ENCODE peak calls at places on chromosome 12, in seven cellular contexts. B is DMS153; H is MV-4-11; Z is AG10803; C is activated T-helper 1 cell treated with anti-CD3 and anti-CD28 coated beads, Interleukin-2, amount 50 U/mL, for 16 hours; W is activated CD8-positive, alpha-beta memory T cell treated with anti-CD3 and anti-CD28 coated beads for 4 hours; E is gastrocnemius medialis. V is an unnamed sample.

GRCh38 chr12:57452181-57452936 is 2.7 kb upstream of the INHBE start:
- DNase-seq in B (no peak), H (peak; percentile 84), Z (peak; percentile 87), C (no peak), W (no peak), E (peak; percentile 74), V (no peak)

GRCh38 chr12:83945871-83946270 is 966.7 kb downstream of the SLC6A15 start:
- DNase-seq in B (no peak), H (no peak), Z (peak; percentile 53), C (no peak), W (no peak), E (no peak), V (no peak)

GRCh38 chr12:64187370-64187769 is 34.7 kb downstream of the KICS2 start:
- DNase-seq in B (no peak), H (peak; percentile 19), Z (peak; percentile 71), C (no peak), W (no peak), E (no peak), V (no peak)

GRCh38 chr12:12676605-12677004 is 19.4 kb downstream of the GPR19 start:
- DNase-seq in B (no peak), H (no peak), Z (no peak), C (no peak), W (no peak), E (no peak), V (no peak)

GRCh38 chr12:40261937-40262336 is 37.1 kb downstream of the LRRK2 start:
- DNase-seq in B (no peak), H (peak; percentile 70), Z (no peak), C (no peak), W (no peak), E (no peak), V (no peak)

GRCh38 chr12:41924111-41924510 is 220.6 kb downstream of the GXYLT1 start:
- DNase-seq in B (no peak), H (no peak), Z (no peak), C (no peak), W (no peak), E (no peak), V (no peak)

GRCh38 chr12:89880695-89881350 is 172.2 kb upstream of the ATP2B1 start:
- DNase-seq in B (no peak), H (peak; percentile 93), Z (no peak), C (no peak), W (peak; percentile 17), E (no peak), V (no peak)

GRCh38 chr12:27631813-27632491 is 64.3 kb upstream of the REP15 start:
- DNase-seq in B (no peak), H (no peak), Z (no peak), C (no peak), W (no peak), E (no peak), V (no peak)

GRCh38 chr12:53221203-53222076 is 10.6 kb downstream of the RARG start:
- DNase-seq in B (no peak), H (peak; percentile 39), Z (peak; percentile 56), C (no peak), W (no peak), E (peak; percentile 64), V (no peak)

GRCh38 chr12:96219700-96220206 is 25.6 kb downstream of the ELK3 start:
- DNase-seq in B (no peak), H (peak; percentile 26), Z (peak; percentile 96), C (no peak), W (no peak), E (no peak), V (no peak)

GRCh38 chr12:43306066-43306465 is 245.9 kb downstream of the ADAMTS20 start:
- DNase-seq in B (no peak), H (peak; percentile 76), Z (peak; percentile 75), C (no peak), W (no peak), E (peak; percentile 35), V (no peak)

GRCh38 chr12:52975820-52976573 is 27.1 kb downstream of the KRT18 start:
- DNase-seq in B (peak; percentile 38), H (no peak), Z (peak; percentile 22), C (no peak), W (no peak), E (no peak), V (no peak)

GRCh38 chr12:131132118-131132892 is 178.6 kb downstream of the ADGRD1 start:
- DNase-seq in B (peak; percentile 25), H (no peak), Z (peak; percentile 61), C (peak; percentile 62), W (peak; percentile 34), E (peak; percentile 34), V (peak; percentile 42)

GRCh38 chr12:42588981-42589464 is 523 bp downstream of the PRICKLE1 start:
- DNase-seq in B (no peak), H (peak; percentile 39), Z (no peak), C (no peak), W (no peak), E (peak; percentile 16), V (no peak)

GRCh38 chr12:106246891-106247730 is 709 bp downstream of the CKAP4 start:
- DNase-seq in B (no peak), H (peak; percentile 12), Z (peak; percentile 76), C (peak; percentile 35), W (no peak), E (peak; percentile 70), V (peak; percentile 43)

GRCh38 chr12:62250671-62251608 is 9.3 kb upstream of the USP15 start:
- DNase-seq in B (no peak), H (peak; percentile 77), Z (peak; percentile 56), C (no peak), W (no peak), E (no peak), V (no peak)

GRCh38 chr12:54282949-54283593 is 2.5 kb downstream of the HNRNPA1 start:
- DNase-seq in B (no peak), H (no peak), Z (no peak), C (no peak), W (no peak), E (no peak), V (no peak)

GRCh38 chr12:92185052-92185451 is 39.4 kb upstream of the BTG1 start:
- DNase-seq in B (no peak), H (no peak), Z (no peak), C (no peak), W (no peak), E (no peak), V (no peak)

GRCh38 chr12:52611080-52611468 is 7.3 kb downstream of the KRT73 start:
- DNase-seq in B (no peak), H (no peak), Z (no peak), C (no peak), W (no peak), E (no peak), V (no peak)

GRCh38 chr12:52969828-52970569 is 21.1 kb downstream of the KRT18 start:
- DNase-seq in B (no peak), H (no peak), Z (no peak), C (no peak), W (no peak), E (no peak), V (no peak)

GRCh38 chr12:76183459-76184186 is 99.1 kb upstream of the NAP1L1 start:
- DNase-seq in B (no peak), H (peak; percentile 91), Z (peak; percentile 94), C (no peak), W (no peak), E (peak; percentile 26), V (no peak)

GRCh38 chr12:47737936-47738335 is 12.6 kb upstream of the ENDOU start:
- DNase-seq in B (no peak), H (no peak), Z (no peak), C (no peak), W (no peak), E (no peak), V (no peak)

GRCh38 chr12:125492354-125493270 is 427.4 kb downstream of the AACS start:
- DNase-seq in B (no peak), H (no peak), Z (no peak), C (no peak), W (no peak), E (no peak), V (no peak)

GRCh38 chr12:108214486-108214885 is 85.4 kb downstream of the WSCD2 start:
- DNase-seq in B (no peak), H (peak; percentile 11), Z (peak; percentile 16), C (no peak), W (no peak), E (no peak), V (no peak)

GRCh38 chr12:20588057-20588456 is 107.1 kb upstream of the SLCO1C1 start:
- DNase-seq in B (no peak), H (no peak), Z (no peak), C (no peak), W (no peak), E (no peak), V (no peak)

GRCh38 chr12:42213954-42214426 is 24.1 kb downstream of the YAF2 start:
- DNase-seq in B (no peak), H (no peak), Z (peak; percentile 48), C (no peak), W (no peak), E (peak; percentile 71), V (no peak)

GRCh38 chr12:12091977-12092663 is 21.4 kb downstream of the BCL2L14 start:
- DNase-seq in B (peak; percentile 71), H (no peak), Z (no peak), C (no peak), W (no peak), E (no peak), V (no peak)

GRCh38 chr12:97575792-97576191 is 113.2 kb downstream of the RMST start:
- DNase-seq in B (no peak), H (no peak), Z (no peak), C (no peak), W (no peak), E (no peak), V (no peak)

GRCh38 chr12:122449317-122449716 is 26.8 kb upstream of the CLIP1 start:
- DNase-seq in B (no peak), H (peak; percentile 94), Z (peak; percentile 79), C (no peak), W (no peak), E (no peak), V (no peak)

GRCh38 chr12:94563261-94563660 is 87.1 kb downstream of the TMCC3 start:
- DNase-seq in B (no peak), H (no peak), Z (peak; percentile 23), C (no peak), W (no peak), E (no peak), V (no peak)

GRCh38 chr12:106978035-106978800 is 8.7 kb downstream of the MTERF2 start:
- DNase-seq in B (peak; percentile 14), H (no peak), Z (peak; percentile 53), C (no peak), W (no peak), E (no peak), V (no peak)

GRCh38 chr12:21989819-21990412 is 48.7 kb upstream of the ABCC9 start:
- DNase-seq in B (no peak), H (no peak), Z (peak; percentile 50), C (no peak), W (no peak), E (no peak), V (no peak)

GRCh38 chr12:49331360-49332222 is 5.4 kb downstream of the C1QL4 start:
- DNase-seq in B (peak; percentile 32), H (peak; percentile 22), Z (peak; percentile 68), C (no peak), W (no peak), E (peak; percentile 63), V (peak; percentile 94)

GRCh38 chr12:110917467-110917866 is 2.9 kb downstream of the MYL2 start:
- DNase-seq in B (no peak), H (no peak), Z (peak; percentile 26), C (no peak), W (no peak), E (no peak), V (no peak)

GRCh38 chr12:62860501-62861156 is 74.3 kb downstream of the PPM1H start:
- DNase-seq in B (no peak), H (no peak), Z (no peak), C (no peak), W (no peak), E (no peak), V (no peak)

GRCh38 chr12:91804533-91804932 is 341.1 kb downstream of the BTG1 start:
- DNase-seq in B (no peak), H (no peak), Z (no peak), C (no peak), W (no peak), E (no peak), V (no peak)

GRCh38 chr12:101459642-101460346 is 15.3 kb upstream of the SPIC start:
- DNase-seq in B (no peak), H (peak; percentile 57), Z (peak; percentile 24), C (no peak), W (no peak), E (peak; percentile 25), V (no peak)

GRCh38 chr12:103303484-103303883 is 192.3 kb downstream of the C12orf42 start:
- DNase-seq in B (no peak), H (no peak), Z (no peak), C (no peak), W (no peak), E (no peak), V (no peak)

V was measured in lower leg skin.